ENCODE peak calls at places on chromosomes 6 and 20, in four cellular contexts. K is MM.1S; I is CD4-positive, alpha-beta T cell; X is upper lobe of right lung. W is an unnamed sample.

GRCh38 chr6:154882107-154882506 is 113.0 kb upstream of the TIAM2 start:
- DNase-seq in X (no peak), I (no peak), K (no peak), W (no peak)

GRCh38 chr20:46901638-46902037 is 7.0 kb downstream of the EYA2 start:
- DNase-seq in I (no peak), K (no peak), X (no peak), W (no peak)

GRCh38 chr6:143556529-143556928 is 45.0 kb upstream of the FUCA2 start:
- DNase-seq in K (no peak), X (no peak), I (no peak), W (no peak)

GRCh38 chr20:31967830-31968249 is at the start of gene XKR7:
- DNase-seq in K (no peak), X (no peak), I (no peak), W (no peak)

GRCh38 chr6:109417646-109418045 is 22.8 kb downstream of the PPIL6 start:
- DNase-seq in I (no peak), K (no peak), X (no peak), W (no peak)

GRCh38 chr20:35120012-35120701 is 27.0 kb downstream of the EDEM2 start:
- DNase-seq in K (no peak), I (no peak), X (no peak), W (no peak)

GRCh38 chr20:24590193-24590982 is 121.0 kb downstream of the SYNDIG1 start:
- DNase-seq in I (no peak), K (no peak), X (no peak), W (no peak)

GRCh38 chr6:35282472-35282871 is 15.1 kb upstream of the DEF6 start:
- DNase-seq in X (no peak), I (no peak), K (no peak), W (no peak)

GRCh38 chr20:61935926-61936700 is 129.6 kb downstream of the TAF4 start:
- DNase-seq in I (no peak), K (no peak), X (peak; percentile 52), W (peak; percentile 21)

GRCh38 chr20:17887331-17888030 is 81.1 kb downstream of the SNX5 start:
- DNase-seq in X (no peak), K (no peak), I (no peak), W (peak; percentile 50)

GRCh38 chr6:108560463-108561308 is at the start of gene FOXO3:
- DNase-seq in X (peak; percentile 97), I (peak; percentile 51), K (peak; percentile 93), W (peak; percentile 97)

GRCh38 chr20:55424968-55425367 is 580.4 kb downstream of the CBLN4 start:
- DNase-seq in X (no peak), K (no peak), I (no peak), W (no peak)

GRCh38 chr6:33248643-33248931 is 23.1 kb downstream of the VPS52 start:
- DNase-seq in K (no peak), X (peak; percentile 69), I (no peak), W (no peak)

GRCh38 chr6:70164556-70164955 is 138.3 kb downstream of the COL9A1 start:
- DNase-seq in X (no peak), I (no peak), K (no peak), W (no peak)

GRCh38 chr20:58294497-58295455 is 14.7 kb upstream of the RAB22A start:
- DNase-seq in X (no peak), K (no peak), I (no peak), W (no peak)

GRCh38 chr20:47854687-47855212 is 69.5 kb upstream of the SULF2 start:
- DNase-seq in I (no peak), X (no peak), K (peak; percentile 33), W (no peak)

GRCh38 chr20:14235355-14235754 is 102.1 kb downstream of the FLRT3 start:
- DNase-seq in X (no peak), I (no peak), K (no peak), W (no peak)

GRCh38 chr6:9927271-9927670 is 487.6 kb downstream of the TFAP2A start:
- DNase-seq in I (no peak), X (no peak), K (no peak), W (no peak)

GRCh38 chr20:43287637-43288036 is 97.9 kb upstream of the PTPRT start:
- DNase-seq in I (no peak), X (no peak), K (no peak), W (no peak)

GRCh38 chr6:83071707-83072106 is 4.2 kb downstream of the DOP1A start:
- DNase-seq in X (no peak), K (no peak), I (no peak), W (no peak)

GRCh38 chr6:83183082-83183828 is 9.8 kb downstream of the PGM3 start:
- DNase-seq in K (no peak), I (no peak), X (no peak), W (no peak)

GRCh38 chr6:170193326-170193821 is 97.5 kb downstream of the DLL1 start:
- DNase-seq in K (no peak), X (no peak), I (no peak), W (no peak)

GRCh38 chr20:58886546-58886945 is 34.0 kb downstream of the GNAS start:
- DNase-seq in K (peak; percentile 65), X (no peak), I (no peak), W (no peak)

DNA sequence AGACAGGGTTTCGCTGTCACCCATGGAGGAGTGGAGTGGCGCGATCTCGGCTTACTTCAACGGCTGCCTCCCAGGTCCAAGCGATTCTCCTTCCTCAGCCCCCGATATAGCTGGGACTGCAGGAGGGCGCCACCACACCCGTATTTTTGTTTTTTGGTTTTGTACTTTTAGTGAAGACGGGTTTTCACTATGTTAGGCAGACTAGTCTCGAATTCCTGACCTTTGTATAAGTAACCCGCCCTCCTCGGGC is 115.4 kb upstream of the BTN3A2 start:
- DNase-seq in X (no peak), K (peak; percentile 66), I (no peak), W (peak; percentile 66)
- H3K27ac ChIP-seq in X (peak overlapping the region; percentile 79), K (peak overlapping the region; percentile 98), I (peak overlapping the region; percentile 80), W (peak overlapping the region; percentile 73)

DNA sequence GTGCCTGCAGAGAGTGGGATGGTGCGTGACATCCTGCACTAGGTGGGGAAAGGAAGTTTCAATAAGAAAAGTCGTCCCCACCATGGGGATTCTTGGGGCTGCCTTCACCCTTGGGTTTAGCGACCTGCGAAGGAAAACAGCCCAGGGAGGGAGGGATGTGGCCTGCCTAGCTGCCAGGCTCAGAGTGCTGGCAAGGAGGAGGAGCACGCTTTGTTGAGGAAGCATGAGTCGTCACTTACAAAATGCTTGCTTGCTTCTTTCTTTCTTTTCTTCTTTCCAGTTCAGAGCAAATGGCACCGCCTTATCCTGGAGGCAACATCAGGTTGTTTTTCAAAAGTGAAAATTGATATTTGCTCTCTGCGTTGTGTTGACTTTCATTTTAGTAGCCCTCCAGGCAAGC is 123.2 kb downstream of the TFAP2C start:
- DNase-seq in K (no peak), X (no peak), I (no peak), W (no peak)
- H3K27ac ChIP-seq in K (no peak overlapping the region), X (no peak overlapping the region), I (no peak overlapping the region), W (no peak overlapping the region)

DNA sequence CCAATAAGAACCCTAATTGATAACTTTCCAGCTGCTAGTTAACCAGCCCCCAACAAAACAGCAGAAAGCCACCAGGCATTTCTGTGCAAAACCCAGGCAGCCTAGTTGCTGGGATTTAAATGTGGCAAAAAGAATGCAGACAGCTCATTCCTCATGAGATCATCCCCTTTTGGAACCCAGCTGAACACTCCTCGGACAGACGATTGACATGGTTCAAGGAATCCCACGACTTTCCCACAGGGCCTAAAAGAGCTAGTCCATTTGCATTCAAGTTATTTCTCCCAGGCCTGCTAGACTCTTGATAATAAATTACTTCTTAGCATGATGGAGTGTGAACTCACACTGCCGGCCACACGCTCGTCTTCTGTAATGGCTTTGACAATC is 24.0 kb downstream of the JAG1 start:
- DNase-seq in K (no peak), X (no peak), I (no peak), W (no peak)
- H3K27ac ChIP-seq in K (no peak overlapping the region), X (no peak overlapping the region), I (no peak overlapping the region), W (no peak overlapping the region)

DNA sequence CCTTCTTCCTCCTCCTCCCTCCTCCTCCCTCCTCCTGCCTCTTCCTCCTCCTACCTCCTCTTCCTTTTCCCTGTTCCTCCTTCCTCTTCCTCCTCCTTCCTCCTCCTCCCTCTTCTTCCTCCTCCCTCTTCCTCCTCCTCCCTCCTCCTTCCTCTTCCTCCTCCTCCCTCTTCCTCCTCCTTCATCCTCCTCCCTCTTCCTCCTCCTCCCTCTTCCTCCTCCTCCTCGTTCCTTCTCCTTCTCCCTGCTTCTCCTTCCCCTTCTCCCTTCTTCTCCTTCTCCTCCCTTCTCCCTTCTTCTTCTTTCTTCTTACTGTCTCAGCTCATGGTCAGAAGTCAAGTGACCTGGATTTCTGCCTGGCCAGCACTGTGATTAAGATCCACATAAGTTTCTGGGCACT is 7.7 kb downstream of the MAS1 start:
- DNase-seq in I (no peak), X (no peak), K (no peak), W (no peak)
- H3K27ac ChIP-seq in I (no peak overlapping the region), X (no peak overlapping the region), K (no peak overlapping the region), W (no peak overlapping the region)

DNA sequence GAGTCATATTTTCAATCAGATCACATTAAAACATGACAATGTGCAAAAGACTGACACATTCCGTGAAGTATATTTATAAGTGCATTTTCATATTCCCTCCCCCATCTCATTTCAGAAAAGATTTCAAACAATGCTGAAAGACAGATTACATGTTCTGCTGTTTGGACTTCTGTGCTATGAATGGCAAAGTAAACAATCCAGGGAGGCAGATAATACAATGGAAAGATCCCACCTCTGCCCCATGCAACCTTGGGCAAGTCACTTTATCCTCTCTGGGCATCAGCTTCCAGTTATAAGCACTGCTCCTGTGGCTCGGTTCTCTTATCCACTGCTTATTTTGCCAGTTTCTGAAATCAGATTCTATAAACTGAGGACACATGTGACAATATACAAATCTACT is 110.2 kb downstream of the RCAN2 start:
- DNase-seq in K (no peak), X (no peak), I (no peak), W (no peak)
- H3K27ac ChIP-seq in K (no peak overlapping the region), X (no peak overlapping the region), I (no peak overlapping the region), W (no peak overlapping the region)

W was measured in sigmoid colon.